ENCODE peak calls at places on chromosomes 6 and 20, in ten cellular contexts. One of them, this sample, is unnamed.

GRCh38 chr6:105568121-105568520 is 165.2 kb upstream of the PREP start:
- DNase-seq in small intestine: peak; percentile 49
- DNase-seq in upper lobe of right lung: no peak
- DNase-seq in left lung: no peak
- DNase-seq in caudate nucleus: no peak
- DNase-seq in astrocyte: peak; percentile 30
- DNase-seq in RWPE2: no peak
- DNase-seq in effector memory CD4-positive, alpha-beta T cell: no peak
- DNase-seq in CD8-positive, alpha-beta T cell: no peak
- DNase-seq in neuronal stem cell: no peak
- DNase-seq in this sample: no peak

GRCh38 chr6:2471474-2471873 is 226.1 kb upstream of the GMDS start:
- DNase-seq in small intestine: peak; percentile 29
- DNase-seq in upper lobe of right lung: no peak
- DNase-seq in left lung: no peak
- DNase-seq in caudate nucleus: no peak
- DNase-seq in astrocyte: no peak
- DNase-seq in RWPE2: no peak
- DNase-seq in effector memory CD4-positive, alpha-beta T cell: no peak
- DNase-seq in CD8-positive, alpha-beta T cell: no peak
- DNase-seq in neuronal stem cell: no peak
- DNase-seq in this sample: no peak

GRCh38 chr6:4347877-4348276 is 212.5 kb upstream of the ECI2 start:
- DNase-seq in small intestine: no peak
- DNase-seq in upper lobe of right lung: no peak
- DNase-seq in left lung: no peak
- DNase-seq in caudate nucleus: no peak
- DNase-seq in astrocyte: no peak
- DNase-seq in RWPE2: no peak
- DNase-seq in effector memory CD4-positive, alpha-beta T cell: no peak
- DNase-seq in CD8-positive, alpha-beta T cell: no peak
- DNase-seq in neuronal stem cell: no peak
- DNase-seq in this sample: no peak

GRCh38 chr6:4355241-4355640 is 219.9 kb upstream of the ECI2 start:
- DNase-seq in small intestine: no peak
- DNase-seq in upper lobe of right lung: no peak
- DNase-seq in left lung: no peak
- DNase-seq in caudate nucleus: no peak
- DNase-seq in astrocyte: peak; percentile 92
- DNase-seq in RWPE2: no peak
- DNase-seq in effector memory CD4-positive, alpha-beta T cell: no peak
- DNase-seq in CD8-positive, alpha-beta T cell: no peak
- DNase-seq in neuronal stem cell: no peak
- DNase-seq in this sample: peak; percentile 76

GRCh38 chr6:74946961-74947360 is 258.9 kb downstream of the COL12A1 start:
- DNase-seq in small intestine: no peak
- DNase-seq in upper lobe of right lung: no peak
- DNase-seq in left lung: no peak
- DNase-seq in caudate nucleus: no peak
- DNase-seq in astrocyte: peak; percentile 73
- DNase-seq in RWPE2: no peak
- DNase-seq in effector memory CD4-positive, alpha-beta T cell: no peak
- DNase-seq in CD8-positive, alpha-beta T cell: no peak
- DNase-seq in neuronal stem cell: no peak
- DNase-seq in this sample: peak; percentile 74

GRCh38 chr6:164163239-164163638 is 748.7 kb downstream of the QKI start:
- DNase-seq in small intestine: no peak
- DNase-seq in upper lobe of right lung: no peak
- DNase-seq in left lung: no peak
- DNase-seq in caudate nucleus: no peak
- DNase-seq in astrocyte: no peak
- DNase-seq in RWPE2: no peak
- DNase-seq in effector memory CD4-positive, alpha-beta T cell: no peak
- DNase-seq in CD8-positive, alpha-beta T cell: no peak
- DNase-seq in neuronal stem cell: no peak
- DNase-seq in this sample: no peak

GRCh38 chr6:161526794-161527193 is 252.9 kb upstream of the AGPAT4 start:
- DNase-seq in small intestine: no peak
- DNase-seq in upper lobe of right lung: no peak
- DNase-seq in left lung: no peak
- DNase-seq in caudate nucleus: no peak
- DNase-seq in astrocyte: no peak
- DNase-seq in RWPE2: no peak
- DNase-seq in effector memory CD4-positive, alpha-beta T cell: no peak
- DNase-seq in CD8-positive, alpha-beta T cell: no peak
- DNase-seq in neuronal stem cell: no peak
- DNase-seq in this sample: no peak

GRCh38 chr20:53785320-53785719 is 191.7 kb upstream of the ZNF217 start:
- DNase-seq in small intestine: no peak
- DNase-seq in upper lobe of right lung: no peak
- DNase-seq in left lung: no peak
- DNase-seq in caudate nucleus: no peak
- DNase-seq in astrocyte: no peak
- DNase-seq in RWPE2: peak; percentile 18
- DNase-seq in effector memory CD4-positive, alpha-beta T cell: no peak
- DNase-seq in CD8-positive, alpha-beta T cell: no peak
- DNase-seq in neuronal stem cell: no peak
- DNase-seq in this sample: peak; percentile 61

GRCh38 chr20:11266571-11266970 is 592.8 kb upstream of the JAG1 start:
- DNase-seq in small intestine: peak; percentile 66
- DNase-seq in upper lobe of right lung: no peak
- DNase-seq in left lung: no peak
- DNase-seq in caudate nucleus: no peak
- DNase-seq in astrocyte: no peak
- DNase-seq in RWPE2: no peak
- DNase-seq in effector memory CD4-positive, alpha-beta T cell: no peak
- DNase-seq in CD8-positive, alpha-beta T cell: no peak
- DNase-seq in neuronal stem cell: no peak
- DNase-seq in this sample: peak; percentile 79

GRCh38 chr6:164200071-164200470 is 785.6 kb downstream of the QKI start:
- DNase-seq in small intestine: no peak
- DNase-seq in upper lobe of right lung: no peak
- DNase-seq in left lung: no peak
- DNase-seq in caudate nucleus: no peak
- DNase-seq in astrocyte: peak; percentile 25
- DNase-seq in RWPE2: no peak
- DNase-seq in effector memory CD4-positive, alpha-beta T cell: no peak
- DNase-seq in CD8-positive, alpha-beta T cell: no peak
- DNase-seq in neuronal stem cell: no peak
- DNase-seq in this sample: no peak

GRCh38 chr6:113339173-113339572 is 518.0 kb upstream of the MARCKS start:
- DNase-seq in small intestine: no peak
- DNase-seq in upper lobe of right lung: no peak
- DNase-seq in left lung: no peak
- DNase-seq in caudate nucleus: no peak
- DNase-seq in astrocyte: no peak
- DNase-seq in RWPE2: no peak
- DNase-seq in effector memory CD4-positive, alpha-beta T cell: no peak
- DNase-seq in CD8-positive, alpha-beta T cell: no peak
- DNase-seq in neuronal stem cell: no peak
- DNase-seq in this sample: no peak

DNA sequence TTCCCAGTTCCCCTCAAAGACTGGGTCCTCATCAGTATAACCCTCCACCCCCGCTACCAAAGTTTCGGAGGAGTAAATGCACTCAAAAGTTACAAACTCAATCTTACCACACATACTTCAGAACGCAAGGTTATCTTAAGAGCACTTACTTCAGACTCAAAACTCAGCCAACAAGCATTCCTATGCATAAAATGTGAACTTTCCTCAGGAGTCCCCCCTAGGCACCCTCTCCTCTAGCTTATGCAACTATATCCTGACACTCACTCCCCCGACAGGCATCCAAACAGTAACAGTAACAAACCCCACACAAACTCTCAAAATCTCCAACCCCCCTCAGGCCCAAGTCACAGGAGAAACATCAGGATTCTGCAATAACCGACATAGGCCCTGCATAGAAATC is 11.2 kb upstream of the ADTRP start:
- DNase-seq in small intestine: no peak
- DNase-seq in upper lobe of right lung: no peak
- DNase-seq in left lung: no peak
- DNase-seq in caudate nucleus: no peak
- DNase-seq in astrocyte: no peak
- DNase-seq in RWPE2: no peak
- DNase-seq in effector memory CD4-positive, alpha-beta T cell: no peak
- DNase-seq in CD8-positive, alpha-beta T cell: no peak
- DNase-seq in neuronal stem cell: no peak
- DNase-seq in this sample: no peak
- H3K27ac ChIP-seq in small intestine: no peak overlapping the region
- H3K27ac ChIP-seq in upper lobe of right lung: no peak overlapping the region
- H3K27ac ChIP-seq in left lung: peak overlapping the region; percentile 19
- H3K27ac ChIP-seq in caudate nucleus: no peak overlapping the region
- H3K27ac ChIP-seq in astrocyte: no peak overlapping the region
- H3K27ac ChIP-seq in RWPE2: no peak overlapping the region
- H3K27ac ChIP-seq in effector memory CD4-positive, alpha-beta T cell: no peak overlapping the region
- H3K27ac ChIP-seq in CD8-positive, alpha-beta T cell: no peak overlapping the region
- H3K27ac ChIP-seq in neuronal stem cell: no peak overlapping the region
- H3K27ac ChIP-seq in this sample: no peak overlapping the region

GRCh38 chr6:141335889-141336288 is 796.8 kb upstream of the GJE1 start:
- DNase-seq in small intestine: no peak
- DNase-seq in upper lobe of right lung: no peak
- DNase-seq in left lung: no peak
- DNase-seq in caudate nucleus: no peak
- DNase-seq in astrocyte: no peak
- DNase-seq in RWPE2: no peak
- DNase-seq in effector memory CD4-positive, alpha-beta T cell: no peak
- DNase-seq in CD8-positive, alpha-beta T cell: no peak
- DNase-seq in neuronal stem cell: no peak
- DNase-seq in this sample: peak; percentile 12
- H3K27ac ChIP-seq in small intestine: no peak overlapping the region
- H3K27ac ChIP-seq in upper lobe of right lung: no peak overlapping the region
- H3K27ac ChIP-seq in left lung: no peak overlapping the region
- H3K27ac ChIP-seq in caudate nucleus: no peak overlapping the region
- H3K27ac ChIP-seq in astrocyte: no peak overlapping the region
- H3K27ac ChIP-seq in RWPE2: no peak overlapping the region
- H3K27ac ChIP-seq in effector memory CD4-positive, alpha-beta T cell: no peak overlapping the region
- H3K27ac ChIP-seq in CD8-positive, alpha-beta T cell: no peak overlapping the region
- H3K27ac ChIP-seq in neuronal stem cell: no peak overlapping the region
- H3K27ac ChIP-seq in this sample: no peak overlapping the region

GRCh38 chr6:169652896-169653295 is 48.9 kb downstream of the WDR27 start:
- DNase-seq in small intestine: no peak
- DNase-seq in upper lobe of right lung: no peak
- DNase-seq in left lung: no peak
- DNase-seq in caudate nucleus: no peak
- DNase-seq in astrocyte: no peak
- DNase-seq in RWPE2: no peak
- DNase-seq in effector memory CD4-positive, alpha-beta T cell: no peak
- DNase-seq in CD8-positive, alpha-beta T cell: no peak
- DNase-seq in neuronal stem cell: no peak
- DNase-seq in this sample: no peak

GRCh38 chr6:169650241-169650958 is 51.4 kb downstream of the WDR27 start:
- DNase-seq in small intestine: no peak
- DNase-seq in upper lobe of right lung: no peak
- DNase-seq in left lung: no peak
- DNase-seq in caudate nucleus: no peak
- DNase-seq in astrocyte: no peak
- DNase-seq in RWPE2: no peak
- DNase-seq in effector memory CD4-positive, alpha-beta T cell: no peak
- DNase-seq in CD8-positive, alpha-beta T cell: no peak
- DNase-seq in neuronal stem cell: no peak
- DNase-seq in this sample: no peak

GRCh38 chr6:169651498-169651897 is 50.3 kb downstream of the WDR27 start:
- DNase-seq in small intestine: no peak
- DNase-seq in upper lobe of right lung: no peak
- DNase-seq in left lung: no peak
- DNase-seq in caudate nucleus: no peak
- DNase-seq in astrocyte: no peak
- DNase-seq in RWPE2: no peak
- DNase-seq in effector memory CD4-positive, alpha-beta T cell: no peak
- DNase-seq in CD8-positive, alpha-beta T cell: no peak
- DNase-seq in neuronal stem cell: no peak
- DNase-seq in this sample: no peak

GRCh38 chr6:169648617-169649016 is 53.2 kb downstream of the WDR27 start:
- DNase-seq in small intestine: no peak
- DNase-seq in upper lobe of right lung: no peak
- DNase-seq in left lung: no peak
- DNase-seq in caudate nucleus: no peak
- DNase-seq in astrocyte: no peak
- DNase-seq in RWPE2: no peak
- DNase-seq in effector memory CD4-positive, alpha-beta T cell: no peak
- DNase-seq in CD8-positive, alpha-beta T cell: no peak
- DNase-seq in neuronal stem cell: no peak
- DNase-seq in this sample: no peak

GRCh38 chr6:169650959-169651292 is 50.9 kb downstream of the WDR27 start:
- DNase-seq in small intestine: no peak
- DNase-seq in upper lobe of right lung: no peak
- DNase-seq in left lung: no peak
- DNase-seq in caudate nucleus: no peak
- DNase-seq in astrocyte: no peak
- DNase-seq in RWPE2: no peak
- DNase-seq in effector memory CD4-positive, alpha-beta T cell: no peak
- DNase-seq in CD8-positive, alpha-beta T cell: no peak
- DNase-seq in neuronal stem cell: no peak
- DNase-seq in this sample: no peak
- H3K27ac ChIP-seq in small intestine: no peak overlapping the region
- H3K27ac ChIP-seq in upper lobe of right lung: no peak overlapping the region
- H3K27ac ChIP-seq in left lung: no peak overlapping the region
- H3K27ac ChIP-seq in caudate nucleus: no peak overlapping the region
- H3K27ac ChIP-seq in astrocyte: no peak overlapping the region
- H3K27ac ChIP-seq in RWPE2: no peak overlapping the region
- H3K27ac ChIP-seq in effector memory CD4-positive, alpha-beta T cell: no peak overlapping the region
- H3K27ac ChIP-seq in CD8-positive, alpha-beta T cell: no peak overlapping the region
- H3K27ac ChIP-seq in neuronal stem cell: no peak overlapping the region
- H3K27ac ChIP-seq in this sample: no peak overlapping the region

GRCh38 chr6:137876547-137876946 is 9.5 kb downstream of the TNFAIP3 start:
- DNase-seq in small intestine: no peak
- DNase-seq in upper lobe of right lung: no peak
- DNase-seq in left lung: no peak
- DNase-seq in caudate nucleus: no peak
- DNase-seq in astrocyte: no peak
- DNase-seq in RWPE2: no peak
- DNase-seq in effector memory CD4-positive, alpha-beta T cell: no peak
- DNase-seq in CD8-positive, alpha-beta T cell: no peak
- DNase-seq in neuronal stem cell: no peak
- DNase-seq in this sample: no peak

GRCh38 chr6:137878810-137879285 is 11.8 kb downstream of the TNFAIP3 start:
- DNase-seq in small intestine: no peak
- DNase-seq in upper lobe of right lung: no peak
- DNase-seq in left lung: no peak
- DNase-seq in caudate nucleus: no peak
- DNase-seq in astrocyte: no peak
- DNase-seq in RWPE2: no peak
- DNase-seq in effector memory CD4-positive, alpha-beta T cell: no peak
- DNase-seq in CD8-positive, alpha-beta T cell: no peak
- DNase-seq in neuronal stem cell: peak; percentile 51
- DNase-seq in this sample: no peak

GRCh38 chr6:137877113-137877512 is 10.1 kb downstream of the TNFAIP3 start:
- DNase-seq in small intestine: no peak
- DNase-seq in upper lobe of right lung: no peak
- DNase-seq in left lung: no peak
- DNase-seq in caudate nucleus: no peak
- DNase-seq in astrocyte: no peak
- DNase-seq in RWPE2: no peak
- DNase-seq in effector memory CD4-positive, alpha-beta T cell: no peak
- DNase-seq in CD8-positive, alpha-beta T cell: no peak
- DNase-seq in neuronal stem cell: no peak
- DNase-seq in this sample: no peak

GRCh38 chr6:137879301-137879700 is 12.2 kb downstream of the TNFAIP3 start:
- DNase-seq in small intestine: no peak
- DNase-seq in upper lobe of right lung: no peak
- DNase-seq in left lung: no peak
- DNase-seq in caudate nucleus: no peak
- DNase-seq in astrocyte: no peak
- DNase-seq in RWPE2: no peak
- DNase-seq in effector memory CD4-positive, alpha-beta T cell: no peak
- DNase-seq in CD8-positive, alpha-beta T cell: no peak
- DNase-seq in neuronal stem cell: no peak
- DNase-seq in this sample: no peak

GRCh38 chr6:137878070-137878809 is 11.2 kb downstream of the TNFAIP3 start:
- DNase-seq in small intestine: no peak
- DNase-seq in upper lobe of right lung: no peak
- DNase-seq in left lung: no peak
- DNase-seq in caudate nucleus: no peak
- DNase-seq in astrocyte: no peak
- DNase-seq in RWPE2: no peak
- DNase-seq in effector memory CD4-positive, alpha-beta T cell: no peak
- DNase-seq in CD8-positive, alpha-beta T cell: no peak
- DNase-seq in neuronal stem cell: no peak
- DNase-seq in this sample: no peak
- H3K27ac ChIP-seq in small intestine: no peak overlapping the region
- H3K27ac ChIP-seq in upper lobe of right lung: no peak overlapping the region
- H3K27ac ChIP-seq in left lung: no peak overlapping the region
- H3K27ac ChIP-seq in caudate nucleus: no peak overlapping the region
- H3K27ac ChIP-seq in astrocyte: no peak overlapping the region
- H3K27ac ChIP-seq in RWPE2: no peak overlapping the region
- H3K27ac ChIP-seq in effector memory CD4-positive, alpha-beta T cell: no peak overlapping the region
- H3K27ac ChIP-seq in CD8-positive, alpha-beta T cell: no peak overlapping the region
- H3K27ac ChIP-seq in neuronal stem cell: no peak overlapping the region
- H3K27ac ChIP-seq in this sample: no peak overlapping the region